ENCODE peak calls at places on chromosomes 2 and 18, in ten cellular contexts. G, Q, O, X, K, E, V, M, L and P are unnamed samples.

GRCh38 chr2:1754046-1754445 is 9.7 kb upstream of the PXDN start:
- DNase-seq in G (no peak), Q (no peak), O (no peak), X (no peak), K (no peak), E (no peak), V (no peak), M (no peak), L (no peak), P (no peak)

GRCh38 chr2:225290723-225291400 is 108.6 kb upstream of the NYAP2 start:
- DNase-seq in G (no peak), Q (no peak), O (no peak), X (no peak), K (no peak), E (no peak), V (no peak), M (no peak), L (no peak), P (no peak)

GRCh38 chr18:68800075-68800474 is 2.2 kb downstream of the CCDC102B start:
- DNase-seq in G (no peak), Q (no peak), O (no peak), X (no peak), K (no peak), E (no peak), V (no peak), M (no peak), L (peak; percentile 25), P (no peak)

GRCh38 chr2:33526132-33526531 is 49.7 kb downstream of the RASGRP3 start:
- DNase-seq in G (no peak), Q (no peak), O (no peak), X (no peak), K (no peak), E (no peak), V (peak; percentile 43), M (no peak), L (no peak), P (no peak)

GRCh38 chr2:217279571-217279970 is 419.7 kb upstream of the TNP1 start:
- DNase-seq in G (no peak), Q (no peak), O (no peak), X (no peak), K (peak; percentile 91), E (no peak), V (peak; percentile 96), M (no peak), L (no peak), P (no peak)

GRCh38 chr2:16014802-16015201 is 74.5 kb downstream of the MYCN start:
- DNase-seq in G (no peak), Q (no peak), O (no peak), X (no peak), K (no peak), E (no peak), V (no peak), M (no peak), L (no peak), P (no peak)

GRCh38 chr18:11368020-11368419 is 218.7 kb upstream of the PIEZO2 start:
- DNase-seq in G (no peak), Q (no peak), O (no peak), X (no peak), K (no peak), E (no peak), V (peak; percentile 36), M (no peak), L (no peak), P (no peak)

GRCh38 chr2:168552450-168552856 is 96.4 kb downstream of the CERS6 start:
- DNase-seq in G (no peak), Q (peak; percentile 48), O (no peak), X (no peak), K (no peak), E (no peak), V (no peak), M (no peak), L (peak; percentile 69), P (no peak)

GRCh38 chr2:61328707-61329251 is 142.1 kb downstream of the USP34 start:
- DNase-seq in G (no peak), Q (peak; percentile 58), O (no peak), X (no peak), K (no peak), E (no peak), V (peak; percentile 6), M (no peak), L (no peak), P (no peak)

GRCh38 chr2:43631918-43632317 is 5.1 kb upstream of the PLEKHH2 start:
- DNase-seq in G (no peak), Q (no peak), O (no peak), X (no peak), K (no peak), E (no peak), V (no peak), M (no peak), L (no peak), P (no peak)

GRCh38 chr2:43636616-43637015 is 444 bp upstream of the PLEKHH2 start:
- DNase-seq in G (no peak), Q (no peak), O (no peak), X (no peak), K (no peak), E (no peak), V (no peak), M (no peak), L (no peak), P (no peak)

GRCh38 chr2:43637030-43637803 is at the start of gene PLEKHH2:
- DNase-seq in G (peak; percentile 55), Q (peak; percentile 88), O (peak; percentile 89), X (peak; percentile 92), K (peak; percentile 89), E (peak; percentile 89), V (peak; percentile 83), M (peak; percentile 87), L (peak; percentile 94), P (peak; percentile 91)

DNA sequence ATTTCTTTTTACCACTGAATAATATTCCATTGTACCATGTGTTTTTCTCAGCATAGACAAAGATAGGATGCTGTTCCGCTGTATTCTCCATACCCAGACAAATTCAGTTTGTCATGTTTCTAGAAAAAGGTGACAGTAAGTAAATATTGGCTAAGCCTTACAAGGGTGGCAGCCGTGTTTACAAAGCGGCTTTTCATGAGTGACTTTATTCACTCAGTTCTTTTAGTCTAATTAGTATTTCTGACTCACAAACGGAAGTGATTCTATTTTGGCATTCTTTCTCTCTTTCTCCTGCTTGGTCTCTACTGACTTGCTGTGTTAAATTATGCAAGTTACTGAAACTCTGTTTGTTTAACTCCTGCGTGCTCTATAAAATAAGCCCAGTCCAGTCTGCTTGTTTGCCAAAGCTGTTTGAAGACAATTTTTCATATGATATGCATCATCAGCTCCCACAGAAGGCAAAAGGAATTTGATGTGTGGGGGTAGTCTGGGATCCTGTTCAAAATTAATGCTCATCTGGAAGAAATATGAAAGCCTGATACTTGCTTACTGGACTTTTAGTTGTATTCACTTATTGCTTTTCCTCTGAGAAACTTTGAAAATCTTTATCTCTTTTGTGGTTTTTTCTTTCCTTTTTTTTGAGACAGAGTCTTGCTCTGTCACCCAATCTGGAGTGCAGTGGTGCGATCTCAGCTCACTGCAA is 2.3 kb upstream of the PLEKHH2 start:
- DNase-seq in G (no peak), Q (no peak), O (no peak), X (no peak), K (peak; percentile 94), E (no peak), V (peak; percentile 89), M (no peak), L (no peak), P (peak; percentile 15)
- H3K27ac ChIP-seq in G (no peak overlapping the region), Q (no peak overlapping the region), O (peak overlapping the region; percentile 25), X (no peak overlapping the region), K (peak overlapping the region; percentile 24), E (no peak overlapping the region), V (peak overlapping the region; percentile 75), M (peak overlapping the region; percentile 27), L (no peak overlapping the region), P (no peak overlapping the region)

DNA sequence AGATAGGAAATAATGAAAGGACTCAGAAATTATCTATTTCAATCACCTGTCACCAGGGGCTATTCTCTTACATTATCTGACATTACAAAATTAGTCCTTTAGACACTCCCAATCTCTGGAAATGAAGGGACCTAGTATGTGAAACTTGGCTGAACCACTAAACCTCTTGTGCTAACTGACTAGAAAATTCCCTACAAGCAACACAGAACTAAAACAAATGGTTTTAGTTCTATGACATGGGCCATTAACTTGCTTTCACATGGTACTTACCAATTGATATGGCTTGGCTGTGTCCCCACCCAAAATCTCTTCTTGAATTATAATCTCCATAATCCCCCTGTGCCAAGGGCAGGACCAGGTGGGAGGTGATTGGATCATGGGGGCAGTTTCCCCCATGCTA is 16.6 kb downstream of the SERPINE2 start:
- DNase-seq in G (no peak), Q (no peak), O (no peak), X (no peak), K (no peak), E (no peak), V (no peak), M (no peak), L (no peak), P (no peak)
- H3K9me3 ChIP-seq in G (no peaks in the 10 kb centered on the region), Q (no peaks in the 10 kb centered on the region), O (no peaks in the 10 kb centered on the region), X (no peaks in the 10 kb centered on the region), K (no peaks in the 10 kb centered on the region), E (no peaks in the 10 kb centered on the region), V (no peaks in the 10 kb centered on the region), M (no peaks in the 10 kb centered on the region), L (no peaks in the 10 kb centered on the region), P (no peaks in the 10 kb centered on the region)

GRCh38 chr18:75200644-75201272 is 8.2 kb downstream of the PTGR3 start:
- DNase-seq in G (no peak), Q (no peak), O (no peak), X (no peak), K (no peak), E (no peak), V (no peak), M (no peak), L (no peak), P (no peak)
- H3K27ac ChIP-seq in G (no peak overlapping the region), Q (no peak overlapping the region), O (no peak overlapping the region), X (no peak overlapping the region), K (no peak overlapping the region), E (no peak overlapping the region), V (no peak overlapping the region), M (no peak overlapping the region), L (no peak overlapping the region), P (peak overlapping the region; percentile 88)

DNA sequence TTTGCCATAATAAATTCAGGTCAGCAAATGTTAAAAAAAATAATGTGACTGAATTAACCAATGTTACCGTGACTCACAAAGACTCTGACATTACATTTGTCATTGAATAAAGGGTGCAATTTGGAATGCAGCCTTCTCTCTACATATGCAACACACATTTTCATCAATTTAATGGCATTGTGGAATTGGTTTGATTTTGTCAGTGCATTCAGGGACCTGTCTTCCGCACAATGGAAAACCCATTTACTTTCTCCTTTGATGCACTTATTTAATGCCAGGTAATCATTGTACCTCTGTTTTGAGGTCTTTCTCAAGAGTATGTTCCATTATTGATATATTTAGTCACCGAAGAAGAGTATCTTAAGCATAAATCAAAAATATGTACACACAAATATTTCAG is 1099.3 kb downstream of the SOCS6 start:
- DNase-seq in G (no peak), Q (no peak), O (no peak), X (no peak), K (no peak), E (no peak), V (no peak), M (no peak), L (no peak), P (no peak)
- H3K9me3 ChIP-seq in G (no peaks in the 10 kb centered on the region), Q (no peaks in the 10 kb centered on the region), O (no peaks in the 10 kb centered on the region), X (no peaks in the 10 kb centered on the region), K (no peaks in the 10 kb centered on the region), E (no peaks in the 10 kb centered on the region), V (peaks cover 1% of the 10 kb centered on the region), M (no peaks in the 10 kb centered on the region), L (no peaks in the 10 kb centered on the region), P (no peaks in the 10 kb centered on the region)